ENCODE peak calls at places on chromosomes 3 and 15, in ten cellular contexts. F is CD8-positive, alpha-beta T cell; R is EH; T is cardiac muscle cell; X is NCI-H1436; M is upper lobe of right lung; C is GM04503; N is GM13976; E is HL-60; G is activated T-cell treated with anti-CD3 and anti-CD28 coated beads, Interleukin-2, amount 50 U/mL, for 4 hours. O is an unnamed sample.

GRCh38 chr15:66891776-66892175 is 173.6 kb upstream of the SMAD3 start:
- DNase-seq in F (no peak), R (no peak), T (no peak), X (no peak), M (no peak), C (no peak), N (no peak), E (no peak), G (no peak), O (no peak)

GRCh38 chr3:133964547-133964946 is 65.2 kb downstream of the SLCO2A1 start:
- DNase-seq in F (no peak), R (no peak), T (no peak), X (no peak), M (no peak), C (no peak), N (no peak), E (no peak), G (no peak), O (no peak)

GRCh38 chr3:15331606-15332404 is 581 bp downstream of the SH3BP5 start:
- DNase-seq in F (no peak), R (peak), T (no peak), X (no peak), M (peak), C (no peak), N (peak), E (no peak), G (peak), O (peak)

GRCh38 chr3:177420643-177421042 is 223.4 kb upstream of the TBL1XR1 start:
- DNase-seq in F (no peak), R (peak), T (no peak), X (no peak), M (no peak), C (peak), N (no peak), E (no peak), G (no peak), O (no peak)

GRCh38 chr3:69425249-69425648 is 39.4 kb upstream of the FRMD4B start:
- DNase-seq in F (no peak), R (peak), T (peak), X (no peak), M (no peak), C (no peak), N (peak), E (no peak), G (peak), O (peak)

GRCh38 chr3:32551496-32551895 is 19.2 kb downstream of the DYNC1LI1 start:
- DNase-seq in F (no peak), R (no peak), T (no peak), X (no peak), M (no peak), C (no peak), N (no peak), E (no peak), G (no peak), O (no peak)

GRCh38 chr3:20669675-20670074 is 483.7 kb upstream of the SGO1 start:
- DNase-seq in F (no peak), R (no peak), T (no peak), X (no peak), M (no peak), C (no peak), N (no peak), E (no peak), G (no peak), O (no peak)

GRCh38 chr3:9279959-9280358 is 30.5 kb upstream of the SRGAP3 start:
- DNase-seq in F (no peak), R (peak), T (no peak), X (no peak), M (no peak), C (peak), N (no peak), E (no peak), G (no peak), O (peak)

GRCh38 chr3:142976621-142977398 is 13.3 kb upstream of the PAQR9 start:
- DNase-seq in F (no peak), R (peak), T (no peak), X (no peak), M (peak), C (peak), N (no peak), E (no peak), G (no peak), O (peak)

O was measured in left kidney.